ENCODE peak calls at places on chromosomes 4 and X, in four cellular contexts. O, K, U and E are unnamed samples. For H3K36me3, the result is how much of the 10 kb centered on the place peaks cover.

GRCh38 chr4:53586121-53586816 is 5.0 kb downstream of the LNX1 start:
- DNase-seq in K (no peak), O (no peak), U (peak), E (no peak)

GRCh38 chr4:86934147-86934771 is 552 bp upstream of the AFF1 start:
- DNase-seq in O (no peak), K (no peak), U (no peak), E (peak)

GRCh38 chr4:65250916-65251315 is 419.4 kb downstream of the EPHA5 start:
- DNase-seq in U (no peak), O (no peak), K (no peak), E (no peak)

GRCh38 chr4:174156239-174156826 is 127.1 kb downstream of the FBXO8 start:
- DNase-seq in O (peak), K (peak), U (peak), E (peak)

GRCh38 chr4:174595141-174595929 is 73.0 kb upstream of the HPGD start:
- DNase-seq in K (no peak), O (no peak), U (no peak), E (no peak)

GRCh38 chrX:10612215-10612614 is 8.2 kb downstream of the MID1 start:
- DNase-seq in U (peak), O (no peak), K (no peak), E (no peak)

GRCh38 chr4:152972821-152973613 is 36.9 kb downstream of the FHDC1 start:
- DNase-seq in U (peak), O (no peak), K (no peak), E (no peak)

GRCh38 chr4:168504526-168504925 is 7.7 kb downstream of the PALLD start:
- DNase-seq in K (no peak), O (no peak), U (no peak), E (no peak)

GRCh38 chr4:1344696-1345095 is 2.3 kb upstream of the UVSSA start:
- DNase-seq in K (no peak), U (peak), O (no peak), E (no peak)

GRCh38 chr4:159837071-159837470 is 734.2 kb downstream of the RAPGEF2 start:
- DNase-seq in U (no peak), K (no peak), O (no peak), E (no peak)

GRCh38 chr4:55080174-55080865 is 45.1 kb downstream of the KDR start:
- DNase-seq in U (no peak), K (no peak), O (no peak), E (no peak)

GRCh38 chrX:67563469-67564448 is 19.9 kb downstream of the AR start:
- DNase-seq in O (no peak), U (peak), K (no peak), E (no peak)

GRCh38 chr4:178329226-178329872 is 887.1 kb upstream of the AGA start:
- DNase-seq in K (no peak), O (no peak), U (no peak), E (no peak)

GRCh38 chr4:36187723-36188333 is 56.5 kb downstream of the ARAP2 start:
- DNase-seq in K (peak), U (peak), O (peak), E (no peak)

GRCh38 chr4:64582492-64582891 is 173.2 kb upstream of the TECRL start:
- DNase-seq in K (no peak), U (no peak), O (no peak), E (peak)

GRCh38 chr4:11106769-11107168 is 321.9 kb downstream of the HS3ST1 start:
- DNase-seq in K (no peak), U (no peak), O (no peak), E (no peak)

GRCh38 chrX:154368630-154369452 is 5.6 kb downstream of the FLNA start:
- DNase-seq in O (peak), K (peak), U (peak), E (peak)

GRCh38 chr4:148574502-148574901 is 132.3 kb upstream of the NR3C2 start:
- DNase-seq in U (peak), O (no peak), K (no peak), E (no peak)

GRCh38 chr4:166293551-166293950 is 420.5 kb downstream of the TLL1 start:
- DNase-seq in K (no peak), U (no peak), O (no peak), E (no peak)

GRCh38 chr4:48949518-48950207 is 36.4 kb upstream of the CWH43 start:
- DNase-seq in O (no peak), U (no peak), K (no peak), E (no peak)

GRCh38 chrX:41561045-41561444 is 113.9 kb downstream of the NYX start:
- DNase-seq in O (peak), U (peak), K (peak), E (no peak)

GRCh38 chrX:13937370-13938052 is 92.2 kb downstream of the GEMIN8 start:
- DNase-seq in K (no peak), U (peak), O (no peak), E (peak)

GRCh38 chr4:98467627-98468072 is 190.8 kb downstream of the TSPAN5 start:
- DNase-seq in U (peak), O (peak), K (peak), E (peak)

GRCh38 chrX:129108936-129109335 is 414.4 kb downstream of the SMARCA1 start:
- DNase-seq in U (no peak), K (no peak), O (no peak), E (no peak)

GRCh38 chrX:112832481-112833095 is 8.0 kb downstream of the AMOT start:
- DNase-seq in O (peak), K (no peak), U (peak), E (no peak)

GRCh38 chrX:30659421-30659820 is 6.2 kb downstream of the GK start:
- DNase-seq in U (peak), K (no peak), O (no peak), E (no peak)

GRCh38 chr4:108742451-108742850 is 20.4 kb downstream of the ETNPPL start:
- DNase-seq in U (no peak), O (no peak), K (no peak), E (no peak)

GRCh38 chr4:42616576-42616975 is 40.3 kb downstream of the ATP8A1 start:
- DNase-seq in O (no peak), K (no peak), U (no peak), E (no peak)
- H3K36me3 ChIP-seq in O (under half), K (half or more), U (under half), E (under half)

DNA sequence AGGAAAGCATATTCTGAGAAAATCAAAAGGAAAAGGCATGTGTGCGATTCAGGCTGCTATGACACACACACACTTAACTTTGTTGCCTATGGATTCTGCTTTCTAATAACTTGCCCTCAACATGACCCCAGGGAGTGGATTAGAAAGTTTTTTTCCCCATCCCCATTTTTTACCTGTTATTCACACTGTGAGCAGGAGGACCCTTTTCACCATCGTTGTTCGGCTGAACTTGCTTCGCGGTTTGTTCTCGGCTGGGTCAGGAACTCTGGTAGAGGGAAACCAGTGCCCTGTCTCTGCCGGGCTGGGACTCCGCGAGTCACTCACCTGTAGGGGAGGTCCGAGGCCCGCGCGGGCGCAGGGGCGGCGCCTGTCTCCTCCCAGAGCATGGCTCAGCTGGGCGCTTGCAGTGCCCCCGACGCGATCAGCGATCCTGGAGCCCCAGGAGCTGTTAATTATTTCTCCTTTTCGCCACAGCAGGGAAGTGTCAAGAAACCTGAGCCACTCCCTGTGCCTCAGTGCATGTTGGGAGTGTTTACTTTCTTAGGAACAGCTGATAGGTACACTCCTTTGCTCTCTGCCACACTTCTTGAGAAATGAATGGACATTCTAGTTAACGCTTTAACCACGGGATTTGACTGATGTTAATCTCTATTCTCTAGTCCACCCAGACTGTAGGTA is at the start of gene RASSF6:
- DNase-seq in U (no peak), K (peak), O (peak), E (peak)
- H3K4me3 ChIP-seq in U (no peak), K (peak), O (peak), E (peak)

GRCh38 chr4:6876440-6876839 is 33.2 kb upstream of the TBC1D14 start:
- DNase-seq in O (no peak), U (peak), K (no peak), E (no peak)

GRCh38 chr4:6877070-6877469 is 32.6 kb upstream of the TBC1D14 start:
- DNase-seq in O (no peak), K (no peak), U (no peak), E (no peak)

GRCh38 chr4:6873792-6874461 is 35.7 kb upstream of the TBC1D14 start:
- DNase-seq in O (peak), U (peak), K (peak), E (peak)

GRCh38 chr4:6873291-6873690 is 36.3 kb upstream of the TBC1D14 start:
- DNase-seq in K (no peak), O (no peak), U (no peak), E (no peak)

DNA sequence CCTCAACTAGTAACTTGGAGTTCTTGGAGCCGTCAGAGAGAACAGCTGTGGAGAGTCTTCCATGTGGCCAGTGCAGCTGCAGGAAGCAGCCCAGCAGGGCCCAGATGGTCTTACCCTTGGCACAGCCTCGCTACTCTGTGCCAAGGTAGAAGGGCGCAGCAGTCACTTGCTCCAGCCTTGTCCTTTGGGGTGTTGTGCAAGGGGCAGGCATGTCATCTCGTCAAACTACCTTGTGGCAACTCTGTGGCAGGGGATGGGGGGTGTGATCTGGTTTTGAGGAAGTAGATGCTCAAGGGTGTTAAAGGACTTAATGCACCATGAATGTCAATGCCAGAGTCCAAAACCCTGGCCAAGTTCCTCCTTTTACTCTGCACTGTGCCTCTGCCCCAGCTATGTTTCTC is 34.2 kb upstream of the TBC1D14 start:
- DNase-seq in O (no peak), U (no peak), K (peak), E (no peak)
- H3K36me3 ChIP-seq in O (under half), U (half or more), K (under half), E (under half)

GRCh38 chr4:38665846-38666490 is 2.0 kb downstream of the KLF3 start:
- DNase-seq in U (no peak), O (no peak), K (no peak), E (no peak)
- H3K4me3 ChIP-seq in U (peak), O (peak), K (no peak), E (peak)

DNA sequence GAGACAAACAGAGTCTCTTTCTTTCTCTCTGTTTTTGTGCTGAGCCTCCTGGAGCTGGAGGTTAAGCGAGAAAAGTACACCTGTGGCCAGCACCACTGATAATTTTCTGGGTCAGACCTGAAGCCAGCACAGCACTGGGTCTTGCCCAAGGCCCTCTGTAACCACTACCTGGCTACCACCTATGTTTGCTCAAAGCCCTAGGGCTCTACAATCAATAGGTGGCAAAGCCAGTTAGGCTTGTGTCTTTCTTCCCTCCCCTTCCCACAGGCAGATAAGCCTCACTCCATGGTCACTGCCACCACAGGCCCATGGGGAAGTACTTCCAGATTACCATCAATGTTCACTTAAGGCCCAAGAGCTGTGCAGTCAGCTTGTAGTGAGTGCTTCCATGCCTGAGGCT is 35.2 kb upstream of the ARMCX4 start:
- DNase-seq in U (no peak), K (no peak), O (no peak), E (no peak)
- H3K36me3 ChIP-seq in U (under half), K (under half), O (under half), E (under half)